ENCODE peak calls at places on chromosomes 16 and 17, in eight cellular contexts. V is endodermal cell, A is PC-3, W is A549, E is left lung, J is thoracic aorta, Y is breast epithelium, D is gastrocnemius medialis. P is an unnamed sample. For H3K4me1, the result is how much of the 10 kb centered on the place peaks cover.

GRCh38 chr16:85673529-85674417 is 15.0 kb downstream of the GINS2 start:
- DNase-seq in V (no peak), A (no peak), W (no peak), E (peak), J (no peak), Y (peak), D (no peak), P (peak)

GRCh38 chr16:50279142-50279865 is 13.0 kb downstream of the ADCY7 start:
- DNase-seq in V (no peak), A (no peak), W (no peak), E (peak), J (no peak), Y (no peak), D (peak), P (peak)

GRCh38 chr16:31452631-31453106 is 6.6 kb upstream of the ARMC5 start:
- DNase-seq in V (peak), A (peak), W (no peak), E (no peak), J (no peak), Y (no peak), D (no peak), P (no peak)

GRCh38 chr17:2400474-2400866 is 390 bp downstream of the MNT start:
- DNase-seq in V (peak), A (peak), W (no peak), E (peak), J (no peak), Y (no peak), D (no peak), P (peak)

GRCh38 chr16:49382916-49383315 is 9.3 kb downstream of the C16orf78 start:
- DNase-seq in V (peak), A (peak), W (no peak), E (no peak), J (no peak), Y (no peak), D (no peak), P (no peak)

GRCh38 chr17:18315498-18316360 is 636 bp downstream of the SMCR8 start:
- DNase-seq in V (no peak), A (no peak), W (no peak), E (peak), J (no peak), Y (no peak), D (no peak), P (no peak)

GRCh38 chr17:46898364-46898763 is 24.6 kb upstream of the GOSR2 start:
- DNase-seq in V (no peak), A (no peak), W (no peak), E (no peak), J (no peak), Y (no peak), D (no peak), P (no peak)

GRCh38 chr17:61340431-61340830 is 59.2 kb upstream of the TBX2 start:
- DNase-seq in V (peak), A (peak), W (no peak), E (no peak), J (no peak), Y (no peak), D (no peak), P (no peak)

GRCh38 chr17:63595132-63595531 is 5.6 kb upstream of the TACO1 start:
- DNase-seq in V (no peak), A (no peak), W (no peak), E (no peak), J (no peak), Y (no peak), D (no peak), P (no peak)

GRCh38 chr16:77234611-77235010 is 35.4 kb downstream of the SYCE1L start:
- DNase-seq in V (peak), A (peak), W (no peak), E (no peak), J (no peak), Y (no peak), D (no peak), P (no peak)

GRCh38 chr16:4846503-4846900 is 586 bp downstream of the GLYR1 start:
- DNase-seq in V (peak), A (peak), W (no peak), E (peak), J (no peak), Y (no peak), D (peak), P (peak)

GRCh38 chr16:75794426-75794825 is 68.1 kb upstream of the CPHXL start:
- DNase-seq in V (no peak), A (no peak), W (no peak), E (no peak), J (no peak), Y (no peak), D (no peak), P (no peak)

GRCh38 chr16:84360170-84360569 is 8.2 kb upstream of the ATP2C2 start:
- DNase-seq in V (no peak), A (peak), W (no peak), E (no peak), J (no peak), Y (no peak), D (no peak), P (no peak)

GRCh38 chr17:67017895-67018294 is 26.5 kb upstream of the CACNG1 start:
- DNase-seq in V (no peak), A (no peak), W (no peak), E (no peak), J (no peak), Y (no peak), D (no peak), P (no peak)

GRCh38 chr17:47315451-47316266 is 8.1 kb upstream of the EFCAB13 start:
- DNase-seq in V (peak), A (peak), W (peak), E (no peak), J (no peak), Y (no peak), D (no peak), P (no peak)

GRCh38 chr16:85969159-85969558 is 70.2 kb downstream of the IRF8 start:
- DNase-seq in V (no peak), A (no peak), W (no peak), E (no peak), J (no peak), Y (no peak), D (no peak), P (no peak)

GRCh38 chr16:60905806-60906205 is 1130.4 kb downstream of the CDH8 start:
- DNase-seq in V (no peak), A (no peak), W (no peak), E (no peak), J (no peak), Y (no peak), D (no peak), P (no peak)

GRCh38 chr17:19448341-19449268 is 37.6 kb downstream of the RNF112 start:
- DNase-seq in V (peak), A (peak), W (no peak), E (no peak), J (peak), Y (no peak), D (no peak), P (no peak)

GRCh38 chr16:51035110-51035498 is 116.0 kb downstream of the SALL1 start:
- DNase-seq in V (no peak), A (no peak), W (no peak), E (no peak), J (no peak), Y (no peak), D (no peak), P (no peak)

GRCh38 chr17:61794792-61795191 is 68.5 kb downstream of the BRIP1 start:
- DNase-seq in V (no peak), A (peak), W (no peak), E (no peak), J (no peak), Y (no peak), D (no peak), P (no peak)

GRCh38 chr17:47941998-47942490 is 673 bp downstream of the PNPO start:
- DNase-seq in V (no peak), A (no peak), W (no peak), E (no peak), J (no peak), Y (no peak), D (no peak), P (no peak)

GRCh38 chr17:18323007-18323406 is 7.9 kb downstream of the SMCR8 start:
- DNase-seq in V (peak), A (peak), W (peak), E (no peak), J (no peak), Y (no peak), D (no peak), P (no peak)

DNA sequence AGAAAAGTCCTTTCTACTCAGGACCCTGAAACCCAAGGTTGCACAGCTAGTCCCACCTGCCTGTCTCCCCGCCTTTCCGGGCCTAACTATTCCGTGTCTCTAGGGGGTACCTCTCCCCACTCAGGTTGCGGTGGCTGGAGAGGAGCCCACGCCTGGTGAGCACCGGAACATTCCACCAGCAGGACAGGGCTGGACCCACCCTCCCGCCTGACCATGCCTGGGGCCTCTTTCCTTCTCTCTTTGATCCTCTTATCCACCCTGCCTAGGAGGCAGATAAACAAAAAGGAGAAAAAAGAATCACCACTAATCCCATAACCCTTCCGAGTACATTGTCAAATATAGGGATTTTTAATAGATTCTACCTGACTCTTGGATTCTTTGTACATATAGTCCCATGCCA is 10.9 kb downstream of the LLGL2 start:
- DNase-seq in V (no peak), A (no peak), W (no peak), E (no peak), J (no peak), Y (no peak), D (no peak), P (no peak)
- H3K4me3 ChIP-seq in V (no peak), A (no peak), W (no peak), E (no peak), J (no peak), Y (no peak), D (no peak), P (no peak)

GRCh38 chr17:75697651-75698291 is 23.5 kb upstream of the ITGB4 start:
- DNase-seq in V (no peak), A (no peak), W (no peak), E (no peak), J (no peak), Y (peak), D (no peak), P (no peak)

GRCh38 chr17:75701288-75701687 is 20.0 kb upstream of the ITGB4 start:
- DNase-seq in V (no peak), A (no peak), W (no peak), E (no peak), J (no peak), Y (no peak), D (no peak), P (no peak)

GRCh38 chr17:75695141-75695829 is 26.0 kb upstream of the ITGB4 start:
- DNase-seq in V (no peak), A (peak), W (no peak), E (no peak), J (no peak), Y (no peak), D (no peak), P (no peak)

GRCh38 chr17:75695830-75696271 is 25.4 kb upstream of the ITGB4 start:
- DNase-seq in V (no peak), A (no peak), W (no peak), E (no peak), J (no peak), Y (no peak), D (peak), P (no peak)

DNA sequence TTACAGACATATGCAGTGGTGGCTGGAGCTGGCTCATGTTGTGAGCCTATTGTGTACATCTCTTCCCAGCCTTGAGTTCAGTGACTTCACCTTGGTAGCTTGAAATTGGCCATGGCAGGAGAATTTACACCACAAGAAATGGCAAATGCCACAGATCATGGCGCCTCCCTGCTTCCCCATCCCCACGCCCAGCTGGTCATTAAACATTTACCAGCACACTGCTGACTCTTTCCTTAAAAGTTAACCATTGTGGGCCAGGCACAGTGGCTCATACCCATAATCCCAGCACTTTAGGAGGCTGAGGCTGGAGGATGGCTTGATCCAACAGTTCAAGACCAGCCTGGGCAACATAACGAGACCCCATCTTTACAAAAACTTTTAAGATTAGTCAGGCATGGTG is 22.6 kb upstream of the ITGB4 start:
- DNase-seq in V (no peak), A (no peak), W (no peak), E (no peak), J (no peak), Y (no peak), D (no peak), P (no peak)
- H3K4me1 ChIP-seq in V (under half), A (half or more), W (half or more), E (under half), J (under half), Y (under half), D (half or more), P (under half)

GRCh38 chr17:72117748-72118587 is 2.9 kb upstream of the SOX9 start:
- DNase-seq in V (peak), A (no peak), W (no peak), E (no peak), J (no peak), Y (no peak), D (peak), P (no peak)

GRCh38 chr17:72116692-72117469 is 3.9 kb upstream of the SOX9 start:
- DNase-seq in V (peak), A (no peak), W (no peak), E (no peak), J (no peak), Y (no peak), D (no peak), P (no peak)

GRCh38 chr17:72115789-72116520 is 4.9 kb upstream of the SOX9 start:
- DNase-seq in V (peak), A (no peak), W (no peak), E (no peak), J (no peak), Y (no peak), D (no peak), P (no peak)

GRCh38 chr17:72118588-72119279 is 2.1 kb upstream of the SOX9 start:
- DNase-seq in V (peak), A (peak), W (peak), E (peak), J (no peak), Y (peak), D (peak), P (no peak)

GRCh38 chr17:72117470-72117747 is 3.4 kb upstream of the SOX9 start:
- DNase-seq in V (no peak), A (no peak), W (no peak), E (no peak), J (no peak), Y (no peak), D (no peak), P (no peak)
- H3K4me3 ChIP-seq in V (peak), A (no peak), W (peak), E (peak), J (peak), Y (peak), D (peak), P (peak)

GRCh38 chr17:32769846-32770245 is 107.1 kb downstream of the MYO1D start:
- DNase-seq in V (no peak), A (peak), W (peak), E (no peak), J (no peak), Y (no peak), D (no peak), P (no peak)
- H3K4me1 ChIP-seq in V (under half), A (under half), W (under half), E (under half), J (under half), Y (under half), D (under half), P (under half)

DNA sequence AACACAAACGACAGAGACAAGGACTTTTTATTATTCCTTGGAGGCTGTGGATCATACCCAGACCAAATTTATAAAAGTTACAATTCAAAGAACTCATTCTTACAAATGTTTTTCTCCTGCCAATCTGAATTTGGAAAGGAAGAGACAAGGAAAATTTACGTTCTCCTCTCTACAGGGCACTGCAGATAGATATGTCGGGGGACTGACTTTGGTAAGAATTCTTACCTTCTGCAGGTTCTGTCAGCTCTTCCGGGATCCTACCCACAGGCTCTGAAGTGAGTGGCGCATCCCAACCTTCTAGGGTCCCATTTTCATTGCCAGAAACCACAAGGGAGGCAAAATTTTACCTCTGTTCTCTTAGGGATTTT is 2.2 kb upstream of the SLFN12L start:
- DNase-seq in V (no peak), A (no peak), W (no peak), E (no peak), J (no peak), Y (no peak), D (no peak), P (no peak)
- H3K4me3 ChIP-seq in V (no peak), A (peak), W (no peak), E (no peak), J (peak), Y (no peak), D (peak), P (peak)

GRCh38 chr17:49759203-49759602 is 4.7 kb downstream of the FAM117A start:
- DNase-seq in V (no peak), A (no peak), W (no peak), E (no peak), J (no peak), Y (no peak), D (no peak), P (no peak)

GRCh38 chr17:49755681-49756283 is 8.1 kb downstream of the FAM117A start:
- DNase-seq in V (no peak), A (no peak), W (no peak), E (no peak), J (no peak), Y (no peak), D (no peak), P (no peak)

GRCh38 chr17:49753959-49754391 is 10.0 kb downstream of the FAM117A start:
- DNase-seq in V (no peak), A (no peak), W (no peak), E (no peak), J (no peak), Y (no peak), D (no peak), P (no peak)

GRCh38 chr17:49756805-49757496 is 7.0 kb downstream of the FAM117A start:
- DNase-seq in V (no peak), A (no peak), W (no peak), E (no peak), J (no peak), Y (no peak), D (no peak), P (no peak)

DNA sequence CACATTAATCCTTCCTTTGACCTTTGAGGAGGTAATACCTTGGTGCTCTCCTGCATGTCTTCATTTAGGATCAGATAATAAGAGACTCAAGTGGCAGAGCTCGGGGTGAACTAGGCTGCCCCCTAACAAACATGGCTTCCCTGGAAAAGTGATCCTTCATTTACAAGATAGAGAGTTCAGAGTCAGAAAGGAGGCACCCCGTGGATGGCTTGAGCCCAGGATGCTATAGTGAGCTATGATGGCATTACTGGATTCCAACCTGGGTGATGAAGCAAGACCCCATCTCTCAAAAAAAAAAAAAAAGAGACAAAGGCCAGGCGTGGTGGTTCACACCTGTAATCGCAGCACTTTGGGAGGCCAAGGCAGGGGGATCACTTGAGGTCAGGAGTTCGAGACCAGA is 7.6 kb downstream of the FAM117A start:
- DNase-seq in V (no peak), A (no peak), W (no peak), E (no peak), J (no peak), Y (no peak), D (no peak), P (no peak)
- H3K4me1 ChIP-seq in V (under half), A (under half), W (under half), E (under half), J (under half), Y (under half), D (under half), P (under half)

P was measured in upper lobe of right lung.